ENCODE peak calls at places on chromosomes 12 and 14, in ten cellular contexts. E, F, L, Z, B, O, I, V, C and D are unnamed samples.

GRCh38 chr12:106358410-106359241 is 1.1 kb downstream of the POLR3B start:
- DNase-seq in B (peak), C (no peak), Z (no peak), F (peak), O (no peak), V (no peak), I (no peak), E (no peak), L (no peak), D (no peak)

GRCh38 chr14:54591461-54592245 is 24.7 kb downstream of the SAMD4A start:
- DNase-seq in Z (no peak), V (no peak), E (no peak), O (no peak), B (no peak), L (no peak), C (peak), F (no peak), I (no peak), D (peak)

GRCh38 chr14:97053941-97054340 is 256.8 kb downstream of the VRK1 start:
- DNase-seq in Z (no peak), O (no peak), V (no peak), I (no peak), F (no peak), L (no peak), C (no peak), E (no peak), B (no peak), D (no peak)

GRCh38 chr12:91866566-91866965 is 279.1 kb downstream of the BTG1 start:
- DNase-seq in Z (no peak), V (no peak), O (no peak), F (no peak), B (no peak), C (peak), L (no peak), E (no peak), I (no peak), D (no peak)

GRCh38 chr12:121495746-121496145 is 85.1 kb downstream of the KDM2B start:
- DNase-seq in V (no peak), O (no peak), C (no peak), B (no peak), L (no peak), I (no peak), F (no peak), E (no peak), Z (no peak), D (no peak)

GRCh38 chr12:56900583-56900982 is 33.6 kb downstream of the SDR9C7 start:
- DNase-seq in E (no peak), C (no peak), O (no peak), V (no peak), Z (no peak), F (peak), B (no peak), L (no peak), I (no peak), D (peak)

GRCh38 chr14:92924247-92924646 is 1.3 kb downstream of the CHGA start:
- DNase-seq in Z (no peak), O (no peak), E (no peak), B (no peak), I (no peak), C (peak), L (no peak), V (no peak), F (no peak), D (no peak)

GRCh38 chr14:75720828-75721227 is 59.8 kb downstream of the TTLL5 start:
- DNase-seq in I (peak), E (no peak), F (no peak), B (peak), C (no peak), L (no peak), V (no peak), O (no peak), Z (no peak), D (no peak)

GRCh38 chr14:52910597-52910996 is 40.3 kb downstream of the FERMT2 start:
- DNase-seq in L (no peak), F (no peak), O (no peak), E (no peak), B (no peak), C (no peak), V (no peak), I (no peak), Z (no peak), D (no peak)

GRCh38 chr14:99321955-99322730 is 50.1 kb upstream of the BCL11B start:
- DNase-seq in V (no peak), B (no peak), F (no peak), O (no peak), I (no peak), Z (peak), E (no peak), L (no peak), C (no peak), D (no peak)

GRCh38 chr14:80434574-80435321 is 223.4 kb upstream of the DIO2 start:
- DNase-seq in V (no peak), Z (no peak), O (no peak), I (no peak), F (no peak), B (peak), C (peak), E (no peak), L (no peak), D (peak)

GRCh38 chr14:30143617-30144016 is 216.0 kb upstream of the PRKD1 start:
- DNase-seq in I (no peak), E (no peak), V (no peak), B (no peak), L (no peak), Z (no peak), O (no peak), F (no peak), C (no peak), D (no peak)

GRCh38 chr12:54304187-54304810 is 3.5 kb upstream of the NFE2 start:
- DNase-seq in F (no peak), B (peak), I (peak), L (no peak), E (peak), O (peak), C (no peak), V (peak), Z (no peak), D (peak)

GRCh38 chr12:46071335-46071734 is 81.0 kb upstream of the SCAF11 start:
- DNase-seq in Z (no peak), E (no peak), O (no peak), I (no peak), C (no peak), B (no peak), V (no peak), L (no peak), F (no peak), D (no peak)

GRCh38 chr12:48901278-48901677 is 24.0 kb downstream of the FKBP11 start:
- DNase-seq in O (no peak), E (no peak), F (no peak), L (no peak), I (no peak), V (no peak), Z (peak), B (no peak), C (no peak), D (no peak)

GRCh38 chr14:100988011-100988410 is 84.5 kb upstream of the RTL1 start:
- DNase-seq in I (no peak), C (no peak), E (no peak), B (no peak), O (no peak), F (peak), L (no peak), Z (no peak), V (no peak), D (no peak)

GRCh38 chr12:92759634-92760268 is 57.0 kb downstream of the PLEKHG7 start:
- DNase-seq in F (peak), O (no peak), B (no peak), C (no peak), E (peak), V (peak), L (no peak), Z (no peak), I (no peak), D (peak)

GRCh38 chr14:36069535-36069900 is 107.0 kb downstream of the PTCSC3 start:
- DNase-seq in I (no peak), L (peak), E (peak), C (peak), V (peak), F (peak), B (peak), O (peak), Z (peak), D (no peak)

GRCh38 chr14:30958555-30959407 is 66.7 kb upstream of the AP4S1 start:
- DNase-seq in I (no peak), C (no peak), F (no peak), V (no peak), L (no peak), E (no peak), B (no peak), Z (peak), O (no peak), D (no peak)

GRCh38 chr12:42704810-42705401 is 115.4 kb upstream of the PRICKLE1 start:
- DNase-seq in I (no peak), V (no peak), O (no peak), L (no peak), B (no peak), E (no peak), C (no peak), Z (no peak), F (no peak), D (no peak)

GRCh38 chr14:32627545-32628298 is 298.6 kb downstream of the AKAP6 start:
- DNase-seq in C (peak), I (no peak), L (no peak), O (no peak), V (no peak), F (no peak), E (no peak), B (no peak), Z (no peak), D (no peak)

GRCh38 chr12:57089259-57090245 is 638 bp downstream of the NAB2 start:
- DNase-seq in L (peak), F (no peak), O (no peak), B (peak), E (no peak), Z (peak), I (peak), C (peak), V (no peak), D (no peak)